ENCODE peak calls at places on chromosomes 16 and 17, in ten cellular contexts. W, Z, U, O, M, A, H, D, N and V are unnamed samples.

GRCh38 chr17:50615818-50616217 is 18.9 kb upstream of the ABCC3 start:
- DNase-seq in W (peak; percentile 29), Z (no peak), U (no peak), O (no peak), M (no peak), A (no peak), H (no peak), D (no peak), N (no peak), V (no peak)

GRCh38 chr16:30934827-30935557 is 11.6 kb downstream of the FBXL19 start:
- DNase-seq in W (peak; percentile 55), Z (no peak), U (no peak), O (no peak), M (no peak), A (no peak), H (peak; percentile 45), D (no peak), N (no peak), V (no peak)

GRCh38 chr16:13168091-13168572 is 266.7 kb downstream of the SHISA9 start:
- DNase-seq in W (no peak), Z (no peak), U (no peak), O (no peak), M (no peak), A (peak; percentile 7), H (no peak), D (no peak), N (no peak), V (no peak)

GRCh38 chr17:7559307-7560171 is 989 bp downstream of the TNFSF13 start:
- DNase-seq in W (no peak), Z (peak; percentile 71), U (no peak), O (no peak), M (no peak), A (no peak), H (no peak), D (no peak), N (no peak), V (no peak)

GRCh38 chr17:53627511-53627910 is 195.2 kb upstream of the KIF2B start:
- DNase-seq in W (peak; percentile 69), Z (no peak), U (no peak), O (peak; percentile 17), M (no peak), A (peak; percentile 8), H (peak; percentile 83), D (no peak), N (no peak), V (no peak)

GRCh38 chr16:17803625-17804410 is 333.1 kb upstream of the XYLT1 start:
- DNase-seq in W (peak; percentile 97), Z (no peak), U (no peak), O (peak; percentile 60), M (no peak), A (peak; percentile 36), H (peak; percentile 86), D (no peak), N (no peak), V (no peak)

GRCh38 chr16:67034478-67034877 is 5.5 kb downstream of the CBFB start:
- DNase-seq in W (peak; percentile 66), Z (no peak), U (no peak), O (no peak), M (no peak), A (no peak), H (peak; percentile 49), D (no peak), N (no peak), V (no peak)

GRCh38 chr17:10149573-10150399 is 48.6 kb downstream of the GAS7 start:
- DNase-seq in W (peak; percentile 86), Z (no peak), U (no peak), O (no peak), M (no peak), A (peak; percentile 74), H (peak; percentile 93), D (no peak), N (no peak), V (no peak)

GRCh38 chr16:19809121-19809635 is 75.5 kb downstream of the GPRC5B start:
- DNase-seq in W (peak; percentile 36), Z (no peak), U (no peak), O (no peak), M (peak; percentile 22), A (no peak), H (no peak), D (peak; percentile 48), N (no peak), V (peak; percentile 42)

GRCh38 chr17:43766413-43767052 is 7.9 kb upstream of the SOST start:
- DNase-seq in W (peak; percentile 51), Z (no peak), U (peak; percentile 73), O (no peak), M (peak; percentile 57), A (peak; percentile 56), H (peak; percentile 47), D (no peak), N (peak; percentile 71), V (no peak)

GRCh38 chr17:42683407-42684031 is 1.2 kb downstream of the CNTNAP1 start:
- DNase-seq in W (peak; percentile 46), Z (no peak), U (no peak), O (no peak), M (peak; percentile 53), A (no peak), H (no peak), D (peak; percentile 79), N (no peak), V (no peak)

GRCh38 chr17:74547736-74548135 is 1.8 kb upstream of the CD300C start:
- DNase-seq in W (no peak), Z (no peak), U (no peak), O (no peak), M (no peak), A (no peak), H (no peak), D (no peak), N (no peak), V (no peak)

GRCh38 chr17:82429824-82430223 is 11.4 kb upstream of the OGFOD3 start:
- DNase-seq in W (no peak), Z (no peak), U (no peak), O (no peak), M (no peak), A (no peak), H (no peak), D (peak; percentile 25), N (no peak), V (no peak)

GRCh38 chr17:82424001-82424862 is 5.8 kb upstream of the OGFOD3 start:
- DNase-seq in W (peak; percentile 32), Z (no peak), U (no peak), O (no peak), M (no peak), A (no peak), H (peak; percentile 61), D (no peak), N (no peak), V (no peak)

GRCh38 chr17:82419471-82419995 is 1.1 kb upstream of the OGFOD3 start:
- DNase-seq in W (no peak), Z (no peak), U (no peak), O (no peak), M (no peak), A (no peak), H (peak; percentile 17), D (no peak), N (no peak), V (no peak)

GRCh38 chr17:82428546-82428945 is 10.2 kb upstream of the OGFOD3 start:
- DNase-seq in W (no peak), Z (no peak), U (no peak), O (no peak), M (no peak), A (no peak), H (no peak), D (peak; percentile 43), N (no peak), V (no peak)

DNA sequence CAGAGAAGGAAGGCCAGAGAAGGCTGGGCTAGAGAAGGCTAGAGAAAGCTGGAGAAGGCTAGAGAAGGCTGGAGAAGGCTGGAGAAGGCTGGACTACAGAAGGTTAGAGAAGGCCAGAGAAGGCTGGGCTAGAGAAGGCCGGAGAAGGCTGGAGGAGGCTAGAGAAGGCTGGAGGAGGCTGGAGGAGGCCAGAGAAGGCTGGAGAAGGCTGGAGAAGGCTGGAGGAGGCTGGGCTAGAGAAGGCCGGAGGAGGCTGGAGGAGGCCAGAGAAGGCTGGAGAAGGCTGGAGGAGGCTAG is 6.4 kb upstream of the OGFOD3 start:
- DNase-seq in W (no peak), Z (no peak), U (no peak), O (no peak), M (no peak), A (no peak), H (no peak), D (no peak), N (no peak), V (no peak)
- TF ChIP-seq CTCF in W (no peak), Z (no peak), U (no peak), O (no peak), M (no peak), A (no peak), H (no peak), D (no peak), N (no peak), V (no peak)

DNA sequence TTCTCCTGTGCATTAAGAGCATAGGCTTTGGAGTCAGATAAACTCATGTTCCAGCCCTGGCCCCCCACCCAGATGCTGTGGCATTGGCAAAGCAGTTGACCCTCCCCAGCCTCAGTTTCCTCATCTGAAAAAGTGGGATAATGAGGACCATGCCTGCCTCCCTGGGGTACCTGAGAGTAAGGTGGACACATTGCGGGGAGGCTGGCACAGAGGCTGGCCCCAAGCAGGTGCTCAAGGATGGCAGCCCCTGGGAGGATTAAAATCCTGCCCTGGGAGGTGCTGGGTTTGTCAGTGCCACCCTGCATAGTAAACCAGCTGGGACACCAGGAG is 11.8 kb downstream of the ENPP7 start:
- DNase-seq in W (no peak), Z (no peak), U (no peak), O (no peak), M (no peak), A (no peak), H (no peak), D (peak; percentile 43), N (no peak), V (no peak)
- TF ChIP-seq CTCF in W (no peak), Z (no peak), U (no peak), O (no peak), M (no peak), A (no peak), H (no peak), D (no peak), N (no peak), V (no peak)

DNA sequence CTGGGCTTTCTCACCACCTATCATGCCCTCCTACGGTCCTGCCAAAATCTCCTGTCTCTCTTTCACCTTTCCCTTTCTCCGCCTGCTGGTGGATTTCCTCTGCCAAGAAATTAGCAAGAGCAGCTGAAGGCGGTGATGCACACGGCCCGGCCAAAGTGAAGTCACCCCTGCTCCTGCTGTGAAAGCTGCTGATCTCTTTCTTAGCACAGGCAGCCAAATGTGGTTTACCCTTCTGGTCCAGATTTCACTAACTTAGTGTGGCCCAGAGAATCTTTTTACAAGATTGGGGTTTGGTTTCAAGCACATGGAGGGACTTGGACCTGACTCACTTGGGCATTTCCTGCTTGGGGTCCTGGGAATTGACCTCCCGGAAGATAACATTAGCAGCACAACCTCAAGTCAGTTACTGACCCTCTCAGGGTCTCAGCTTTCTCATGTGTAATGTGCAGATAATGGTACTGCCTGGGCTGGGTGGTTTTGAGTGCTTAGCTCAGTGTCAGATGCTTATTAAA is 155.7 kb downstream of the SOCS1 start:
- DNase-seq in W (peak; percentile 100), Z (no peak), U (no peak), O (peak; percentile 91), M (peak; percentile 62), A (no peak), H (peak; percentile 99), D (no peak), N (no peak), V (no peak)
- TF ChIP-seq CTCF in W (peak; percentile 53), Z (no peak), U (no peak), O (peak; percentile 70), M (peak; percentile 53), A (no peak), H (peak; percentile 67), D (no peak), N (no peak), V (peak; percentile 51)

GRCh38 chr17:70901870-70902269 is 732.5 kb downstream of the KCNJ2 start:
- DNase-seq in W (no peak), Z (no peak), U (no peak), O (no peak), M (no peak), A (no peak), H (no peak), D (no peak), N (no peak), V (no peak)
- TF ChIP-seq CTCF in W (no peak), Z (no peak), U (no peak), O (no peak), M (no peak), A (no peak), H (no peak), D (no peak), N (no peak), V (no peak)